ENCODE peak calls at places on chromosomes 4 and X, in four cellular contexts. I is A549, Z is transverse colon, C is small intestine. O is an unnamed sample.
A peak's percentile ranks its signal among the peaks of the same experiment; 100 is the strongest.

GRCh38 chrX:154696328-154697045 is 43.1 kb upstream of the CTAG2 start:
- DNase-seq in I (no peak), Z (no peak), C (no peak), O (no peak)

GRCh38 chrX:136214551-136214950 is 36.6 kb downstream of the MAP7D3 start:
- DNase-seq in C (no peak), Z (no peak), I (no peak), O (no peak)

GRCh38 chr4:153547520-153547919 is 81.4 kb downstream of the TMEM131L start:
- DNase-seq in I (no peak), C (no peak), Z (no peak), O (no peak)

GRCh38 chrX:71098302-71098701 is 2.7 kb downstream of the FOXO4 start:
- DNase-seq in C (peak; percentile 55), I (peak; percentile 55), Z (peak; percentile 72), O (peak; percentile 82)

GRCh38 chrX:150896632-150897031 is 1.8 kb downstream of the CD99L2 start:
- DNase-seq in C (no peak), I (no peak), Z (no peak), O (no peak)

GRCh38 chrX:47373198-47373597 is 2.8 kb downstream of the ZNF157 start:
- DNase-seq in I (no peak), Z (no peak), C (no peak), O (no peak)

GRCh38 chr4:24736066-24736465 is 59.3 kb upstream of the SOD3 start:
- DNase-seq in I (no peak), Z (peak; percentile 17), C (no peak), O (no peak)

GRCh38 chr4:85557016-85557901 is 82.3 kb downstream of the ARHGAP24 start:
- DNase-seq in I (no peak), C (no peak), Z (no peak), O (no peak)

GRCh38 chrX:119502727-119503483 is 34.7 kb downstream of the SLC25A5 start:
- DNase-seq in I (peak; percentile 78), C (peak; percentile 92), Z (peak; percentile 85), O (peak; percentile 57)

GRCh38 chrX:77003956-77004355 is 443.2 kb upstream of the FGF16 start:
- DNase-seq in C (no peak), I (no peak), Z (no peak), O (no peak)

DNA sequence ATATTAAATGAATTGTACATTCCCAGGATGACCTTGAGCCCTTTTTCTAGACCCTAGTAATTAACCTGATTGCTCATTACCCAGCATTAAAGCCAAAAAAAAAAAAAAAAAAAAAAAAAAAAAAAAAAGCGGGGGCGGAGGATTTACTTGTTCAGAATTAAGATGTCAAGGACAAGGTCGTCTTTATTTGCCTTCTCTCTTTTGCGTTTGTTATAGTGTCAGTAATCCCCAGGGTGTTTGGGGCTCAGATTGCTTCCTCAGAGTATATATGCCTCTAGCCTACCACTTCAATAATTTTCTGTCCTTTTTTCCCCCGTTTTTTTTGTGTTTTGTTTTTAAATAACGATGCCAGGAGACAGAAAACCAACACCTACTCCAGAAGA is 138.4 kb downstream of the AFF1 start:
- DNase-seq in Z (no peak), C (no peak), I (no peak), O (no peak)
- H3K4me3 ChIP-seq in Z (peak overlapping the region; percentile 11), C (no peak overlapping the region), I (no peak overlapping the region), O (no peak overlapping the region)

GRCh38 chrX:40151211-40152172 is 53.7 kb upstream of the BCOR start:
- DNase-seq in C (no peak), Z (no peak), I (no peak), O (no peak)

GRCh38 chrX:40152706-40153334 is 55.1 kb upstream of the BCOR start:
- DNase-seq in C (no peak), I (peak; percentile 46), Z (peak; percentile 52), O (peak; percentile 78)

GRCh38 chrX:40153335-40154221 is 55.8 kb upstream of the BCOR start:
- DNase-seq in I (peak; percentile 35), Z (peak; percentile 68), C (no peak), O (peak; percentile 71)

GRCh38 chrX:40150503-40150902 is 52.7 kb upstream of the BCOR start:
- DNase-seq in I (no peak), Z (no peak), C (no peak), O (no peak)

DNA sequence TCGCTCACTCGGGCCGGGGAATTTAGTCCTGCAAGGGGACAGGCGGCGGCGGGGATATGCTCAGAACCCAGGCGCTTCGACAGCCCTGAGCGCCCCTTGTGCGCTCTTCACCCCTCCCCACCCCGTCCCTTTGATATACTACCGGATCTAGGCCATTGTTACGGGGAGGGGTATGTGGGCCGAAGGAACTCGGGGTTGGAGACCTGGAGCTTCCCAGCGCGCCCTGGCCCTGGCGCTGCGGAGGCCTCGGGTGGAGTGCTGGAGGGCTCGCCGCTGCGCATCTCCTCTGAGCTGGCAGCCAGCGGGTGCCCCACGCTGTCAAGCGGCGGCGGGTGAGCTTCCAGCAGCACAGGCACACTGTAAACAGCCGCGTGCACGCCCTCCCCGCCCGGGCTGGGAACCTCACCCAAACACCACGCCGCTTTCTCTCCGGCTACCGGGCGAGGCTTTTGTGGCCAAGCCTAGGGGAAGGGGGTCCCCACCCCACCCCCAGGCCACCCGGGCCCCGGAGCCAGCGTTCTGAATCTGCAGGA is 54.5 kb upstream of the BCOR start:
- DNase-seq in C (no peak), I (no peak), Z (peak; percentile 51), O (no peak)
- H3K4me1 ChIP-seq in C (no peaks in the 10 kb centered on the region), I (peaks cover 11% of the 10 kb centered on the region), Z (peaks cover 33% of the 10 kb centered on the region), O (no peaks in the 10 kb centered on the region)

GRCh38 chrX:144293229-144293628 is 409.4 kb downstream of the UBE2NL start:
- DNase-seq in Z (no peak), C (no peak), I (no peak), O (no peak)
- H3K9me3 ChIP-seq in Z (no peaks in the 10 kb centered on the region), C (no peaks in the 10 kb centered on the region), I (no peaks in the 10 kb centered on the region), O (no peaks in the 10 kb centered on the region)

GRCh38 chrX:57817302-57817701 is 93.0 kb downstream of the ZXDA start:
- DNase-seq in Z (no peak), C (no peak), I (no peak), O (no peak)

GRCh38 chrX:57822398-57822797 is 87.9 kb downstream of the ZXDA start:
- DNase-seq in C (no peak), Z (no peak), I (no peak), O (no peak)

GRCh38 chrX:57821703-57822375 is 88.4 kb downstream of the ZXDA start:
- DNase-seq in I (peak; percentile 15), C (peak; percentile 35), Z (peak; percentile 8), O (no peak)
- H3K4me3 ChIP-seq in I (no peak overlapping the region), C (no peak overlapping the region), Z (no peak overlapping the region), O (peak overlapping the region; percentile 34)

GRCh38 chr4:5893591-5893990 is 705 bp upstream of the CRMP1 start:
- DNase-seq in Z (no peak), I (no peak), C (no peak), O (no peak)

GRCh38 chr4:5892321-5893012 is 419 bp downstream of the CRMP1 start:
- DNase-seq in C (no peak), Z (no peak), I (no peak), O (no peak)

GRCh38 chr4:5891563-5892320 is 1.1 kb downstream of the CRMP1 start:
- DNase-seq in C (no peak), Z (no peak), I (no peak), O (no peak)

GRCh38 chr4:5894266-5894665 is 1.4 kb upstream of the CRMP1 start:
- DNase-seq in Z (no peak), C (no peak), I (no peak), O (no peak)

GRCh38 chr4:5893013-5893580 is at the start of gene CRMP1:
- DNase-seq in I (no peak), C (no peak), Z (no peak), O (no peak)
- H3K4me1 ChIP-seq in I (no peaks in the 10 kb centered on the region), C (no peaks in the 10 kb centered on the region), Z (peaks cover 6% of the 10 kb centered on the region), O (no peaks in the 10 kb centered on the region)

DNA sequence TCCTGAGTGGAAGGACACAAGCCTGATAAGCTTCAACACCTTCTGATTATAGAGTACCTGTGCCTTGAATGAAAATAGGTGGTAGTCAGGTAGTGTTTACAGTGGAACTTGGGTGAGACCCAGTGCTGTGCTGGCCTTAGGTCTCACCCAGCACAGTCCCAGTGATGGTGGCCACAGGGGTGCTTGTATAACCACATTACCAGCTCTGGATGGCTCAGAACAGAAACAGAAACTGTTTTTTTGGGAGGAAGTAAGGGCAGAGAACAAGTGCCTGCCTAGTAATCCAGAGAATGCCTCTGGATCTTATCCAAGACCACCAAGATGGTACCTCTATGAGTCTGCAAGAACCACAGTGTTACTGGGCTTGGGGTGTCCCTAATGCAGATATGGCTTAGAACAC is 171.5 kb upstream of the DIPK2B start:
- DNase-seq in C (no peak), I (no peak), Z (no peak), O (no peak)
- H3K9me3 ChIP-seq in C (no peaks in the 10 kb centered on the region), I (peaks cover 12% of the 10 kb centered on the region), Z (no peaks in the 10 kb centered on the region), O (peaks cover 2% of the 10 kb centered on the region)

GRCh38 chrX:72236841-72237240 is 2.0 kb downstream of the ERCC6L start:
- DNase-seq in C (no peak), Z (no peak), I (no peak), O (no peak)

GRCh38 chrX:72238721-72239475 is at the start of gene ERCC6L:
- DNase-seq in Z (peak; percentile 84), C (peak; percentile 84), I (peak; percentile 86), O (peak; percentile 95)

GRCh38 chrX:72240976-72241375 is 2.1 kb upstream of the ERCC6L start:
- DNase-seq in Z (no peak), I (no peak), C (no peak), O (no peak)

GRCh38 chrX:72243472-72243871 is 4.6 kb upstream of the ERCC6L start:
- DNase-seq in Z (no peak), I (no peak), C (no peak), O (no peak)

DNA sequence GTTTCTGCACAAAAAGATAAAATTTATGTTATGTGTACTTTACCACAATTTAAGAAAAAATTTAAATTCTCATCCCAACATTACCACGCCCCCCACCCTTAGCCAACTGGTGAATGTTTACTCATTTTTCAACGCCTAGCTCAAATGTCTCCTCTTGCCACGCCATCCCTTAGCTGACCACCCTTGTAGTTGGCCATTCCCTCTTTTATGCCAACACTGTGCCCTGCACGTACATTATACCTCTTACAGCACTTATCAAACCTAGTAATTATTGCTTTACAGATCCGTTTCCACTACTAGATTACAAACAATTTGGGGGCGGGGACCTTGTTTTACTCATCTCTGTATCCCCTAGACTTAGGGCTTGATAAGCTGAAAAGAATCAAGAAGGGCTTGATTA is 644 bp downstream of the ERCC6L start:
- DNase-seq in Z (no peak), I (no peak), C (no peak), O (no peak)
- H3K4me3 ChIP-seq in Z (peak overlapping the region; percentile 49), I (peak overlapping the region; percentile 62), C (no peak overlapping the region), O (no peak overlapping the region)

O was measured in aorta.